ENCODE peak calls at places on chromosomes 11 and 22, in six cellular contexts. W is activated CD4-positive, alpha-beta memory T cell treated with anti-CD3 and anti-CD28 coated beads, Interleukin-2, amount 10 ng/mL, durations not matched to agents 7 days and 5 days; D is pancreas; Z is stimulated activated CD4-positive, alpha-beta T cell treated with anti-CD3 and anti-CD28 coated beads, Interleukin-2, amount 100 ng/mL, for 48 hours; J is psoas muscle; Q is activated CD4-positive, alpha-beta T cell treated with anti-CD3 and anti-CD28 coated beads for 24 hours. U is an unnamed sample.

GRCh38 chr11:537622-538430 is 499 bp downstream of the LRRC56 start:
- DNase-seq in W (no peak), D (peak; percentile 45), Z (no peak), J (no peak), Q (no peak), U (no peak)

GRCh38 chr11:47189100-47189834 is 3.0 kb upstream of the PACSIN3 start:
- DNase-seq in W (no peak), D (no peak), Z (no peak), J (no peak), Q (no peak), U (peak; percentile 89)

GRCh38 chr11:32400196-32400595 is 35.1 kb downstream of the WT1 start:
- DNase-seq in W (no peak), D (no peak), Z (no peak), J (no peak), Q (no peak), U (peak; percentile 43)

GRCh38 chr11:26331911-26332571 is at the start of gene ANO3:
- DNase-seq in W (no peak), D (peak; percentile 85), Z (no peak), J (peak; percentile 44), Q (no peak), U (peak; percentile 83)

GRCh38 chr22:32342977-32343376 is 14.7 kb upstream of the RFPL3 start:
- DNase-seq in W (no peak), D (no peak), Z (no peak), J (no peak), Q (no peak), U (no peak)

GRCh38 chr11:120027546-120028180 is 110.2 kb downstream of the TRIM29 start:
- DNase-seq in W (peak; percentile 6), D (no peak), Z (no peak), J (no peak), Q (no peak), U (no peak)

GRCh38 chr22:27597703-27598444 is 203.7 kb downstream of the MN1 start:
- DNase-seq in W (no peak), D (no peak), Z (no peak), J (no peak), Q (no peak), U (peak; percentile 18)

GRCh38 chr11:116689413-116690127 is 83.2 kb downstream of the BUD13 start:
- DNase-seq in W (peak; percentile 12), D (no peak), Z (no peak), J (no peak), Q (no peak), U (no peak)

GRCh38 chr11:61281581-61282250 is 13.4 kb downstream of the VWCE start:
- DNase-seq in W (peak; percentile 30), D (peak; percentile 63), Z (peak; percentile 27), J (no peak), Q (peak; percentile 9), U (no peak)

GRCh38 chr11:100903284-100903683 is 216.2 kb downstream of the ARHGAP42 start:
- DNase-seq in W (no peak), D (no peak), Z (no peak), J (no peak), Q (no peak), U (peak; percentile 16)

GRCh38 chr22:20585640-20586402 is 78.4 kb downstream of the MED15 start:
- DNase-seq in W (no peak), D (peak; percentile 26), Z (no peak), J (no peak), Q (no peak), U (no peak)

GRCh38 chr11:16902979-16903378 is 111.2 kb downstream of the PLEKHA7 start:
- DNase-seq in W (no peak), D (no peak), Z (no peak), J (no peak), Q (no peak), U (no peak)

GRCh38 chr11:7383406-7383805 is 101.9 kb upstream of the OLFML1 start:
- DNase-seq in W (no peak), D (no peak), Z (no peak), J (no peak), Q (no peak), U (no peak)

U was measured in fibroblast of the aortic adventitia.